ENCODE peak calls at places on chromosomes 16 and 17, in six cellular contexts. O is SK-N-SH, G is GM12891, I is GM12892, H is K562, W is H1. L is an unnamed sample.

GRCh38 chr17:45155483-45155882 is 6.2 kb upstream of the HEXIM2 start:
- DNase-seq in O (no peak), G (no peak), I (no peak), H (no peak), W (no peak), L (no peak)

GRCh38 chr17:45430738-45431530 is 1.7 kb downstream of the ARHGAP27 start:
- DNase-seq in O (no peak), G (peak), I (peak), H (no peak), W (no peak), L (no peak)

GRCh38 chr17:15091825-15092224 is 173.3 kb downstream of the PMP22 start:
- DNase-seq in O (no peak), G (no peak), I (no peak), H (no peak), W (no peak), L (no peak)

GRCh38 chr17:8333281-8333680 is 6.4 kb upstream of the ODF4 start:
- DNase-seq in O (peak), G (no peak), I (no peak), H (no peak), W (no peak), L (no peak)

GRCh38 chr17:31509095-31509804 is 117.8 kb downstream of the RAB11FIP4 start:
- DNase-seq in O (no peak), G (no peak), I (no peak), H (no peak), W (no peak), L (no peak)

GRCh38 chr16:87789437-87790277 is 23.9 kb upstream of the KLHDC4 start:
- DNase-seq in O (no peak), G (no peak), I (no peak), H (no peak), W (no peak), L (peak)

GRCh38 chr17:15777297-15777696 is 45.2 kb downstream of the TBC1D26 start:
- DNase-seq in O (no peak), G (no peak), I (no peak), H (no peak), W (no peak), L (no peak)

GRCh38 chr16:57060323-57061083 is 31.9 kb upstream of the CPNE2 start:
- DNase-seq in O (peak), G (no peak), I (no peak), H (no peak), W (no peak), L (no peak)

GRCh38 chr17:8253801-8254200 is 4.7 kb downstream of the PFAS start:
- DNase-seq in O (no peak), G (no peak), I (no peak), H (no peak), W (no peak), L (no peak)

GRCh38 chr16:75203667-75204409 is 3.1 kb downstream of the CTRB2 start:
- DNase-seq in O (no peak), G (no peak), I (no peak), H (no peak), W (no peak), L (no peak)

GRCh38 chr17:1055751-1056645 is 59.1 kb downstream of the TIMM22 start:
- DNase-seq in O (peak), G (peak), I (peak), H (peak), W (no peak), L (peak)

GRCh38 chr17:47945080-47945479 is 3.7 kb downstream of the PNPO start:
- DNase-seq in O (no peak), G (no peak), I (no peak), H (no peak), W (no peak), L (no peak)

GRCh38 chr17:8119575-8120519 is 1.5 kb upstream of the ALOXE3 start:
- DNase-seq in O (peak), G (no peak), I (no peak), H (no peak), W (peak), L (peak)

GRCh38 chr16:10868562-10869469 is 8.2 kb upstream of the CIITA start:
- DNase-seq in O (no peak), G (no peak), I (no peak), H (no peak), W (no peak), L (no peak)

GRCh38 chr17:50948711-50949110 is 82.6 kb upstream of the TOB1 start:
- DNase-seq in O (no peak), G (no peak), I (no peak), H (no peak), W (no peak), L (no peak)

GRCh38 chr16:72129976-72130656 is 36.5 kb downstream of the DHX38 start:
- DNase-seq in O (no peak), G (no peak), I (no peak), H (no peak), W (no peak), L (no peak)

GRCh38 chr17:725084-725483 is 7.3 kb upstream of the TLCD3A start:
- DNase-seq in O (no peak), G (no peak), I (no peak), H (no peak), W (no peak), L (no peak)

GRCh38 chr16:67426950-67427349 is 4.0 kb upstream of the HSD11B2 start:
- DNase-seq in O (no peak), G (no peak), I (no peak), H (no peak), W (no peak), L (no peak)

GRCh38 chr17:34837796-34838195 is 123.5 kb downstream of the CCT6B start:
- DNase-seq in O (no peak), G (no peak), I (no peak), H (no peak), W (no peak), L (no peak)

GRCh38 chr16:88526906-88527185 is 43.4 kb upstream of the ZC3H18 start:
- DNase-seq in O (no peak), G (no peak), I (no peak), H (no peak), W (no peak), L (no peak)

GRCh38 chr16:87634411-87634810 is 32.1 kb downstream of the JPH3 start:
- DNase-seq in O (peak), G (no peak), I (no peak), H (no peak), W (no peak), L (no peak)

GRCh38 chr17:33888455-33888854 is 366.6 kb upstream of the CCL2 start:
- DNase-seq in O (no peak), G (no peak), I (no peak), H (peak), W (no peak), L (no peak)

GRCh38 chr17:57988301-57989010 is 402 bp upstream of the VEZF1 start:
- DNase-seq in O (peak), G (peak), I (peak), H (peak), W (no peak), L (no peak)

GRCh38 chr17:39595928-39596327 is 11.8 kb downstream of the NEUROD2 start:
- DNase-seq in O (no peak), G (no peak), I (no peak), H (no peak), W (no peak), L (no peak)

GRCh38 chr17:39595294-39595693 is 12.4 kb downstream of the NEUROD2 start:
- DNase-seq in O (no peak), G (no peak), I (no peak), H (no peak), W (no peak), L (no peak)

GRCh38 chr17:39593371-39593770 is 14.3 kb downstream of the NEUROD2 start:
- DNase-seq in O (no peak), G (no peak), I (no peak), H (no peak), W (no peak), L (no peak)

GRCh38 chr17:39596543-39597267 is 11.0 kb downstream of the NEUROD2 start:
- DNase-seq in O (peak), G (no peak), I (no peak), H (no peak), W (no peak), L (no peak)

GRCh38 chr17:39591958-39592954 is 15.5 kb downstream of the NEUROD2 start:
- DNase-seq in O (peak), G (no peak), I (no peak), H (peak), W (no peak), L (peak)
- TF ChIP-seq TAF1 in O (no peak), G (no peak), I (no peak), H (no peak), W (no peak), L (no peak)

GRCh38 chr16:31199430-31200041 is 3.0 kb downstream of the PYCARD start:
- DNase-seq in O (no peak), G (no peak), I (no peak), H (no peak), W (no peak), L (no peak)

GRCh38 chr16:31198207-31198882 is 4.2 kb downstream of the PYCARD start:
- DNase-seq in O (no peak), G (no peak), I (no peak), H (no peak), W (no peak), L (no peak)

GRCh38 chr16:31202402-31203385 is at the start of gene PYCARD:
- DNase-seq in O (peak), G (no peak), I (no peak), H (peak), W (no peak), L (no peak)

GRCh38 chr16:31201511-31202401 is 804 bp downstream of the PYCARD start:
- DNase-seq in O (peak), G (peak), I (peak), H (peak), W (no peak), L (no peak)

DNA sequence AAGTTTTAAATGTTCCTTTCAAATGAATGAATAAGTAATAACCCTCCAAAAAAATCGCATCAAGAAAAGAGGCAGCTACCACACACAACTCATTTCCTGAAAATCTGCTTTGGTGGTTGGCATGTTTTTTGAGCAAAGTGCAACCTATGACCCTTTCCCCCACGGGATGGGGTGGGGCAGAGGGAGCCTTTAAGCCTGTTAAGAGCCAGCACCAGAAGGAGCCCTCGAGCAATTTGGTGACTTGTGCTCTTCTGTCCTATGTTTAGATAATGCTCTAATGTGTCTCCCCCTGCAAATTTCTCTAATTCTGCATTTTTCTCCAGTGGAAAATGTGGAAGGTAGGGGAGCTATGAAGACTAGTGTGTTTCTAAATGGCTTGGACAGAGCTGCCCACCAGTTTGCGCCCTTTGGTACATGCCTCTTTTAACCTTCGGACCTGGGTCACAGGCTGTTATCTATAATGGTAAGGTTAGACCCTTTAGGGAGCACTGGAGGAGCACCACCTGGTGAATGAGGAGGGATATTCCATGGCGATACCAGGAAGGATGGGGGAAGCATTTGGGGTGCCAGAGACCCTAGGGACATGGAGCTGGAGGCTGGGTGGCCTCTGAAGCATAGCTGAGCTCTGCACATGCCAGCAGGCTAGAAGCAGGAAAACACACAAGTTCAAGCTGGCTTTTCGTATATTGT is 1.6 kb downstream of the PYCARD start:
- DNase-seq in O (no peak), G (no peak), I (no peak), H (no peak), W (no peak), L (no peak)
- TF ChIP-seq TAF1 in O (no peak), G (no peak), I (no peak), H (no peak), W (no peak), L (no peak)

GRCh38 chr16:86632206-86632605 is 53.9 kb downstream of the FOXL1 start:
- DNase-seq in O (no peak), G (no peak), I (no peak), H (no peak), W (no peak), L (no peak)
- TF ChIP-seq TAF1 in O (no peak), G (no peak), I (no peak), H (no peak), W (no peak), L (no peak)

GRCh38 chr17:18974407-18975149 is 22.6 kb downstream of the SLC5A10 start:
- DNase-seq in O (no peak), G (no peak), I (no peak), H (no peak), W (no peak), L (no peak)

GRCh38 chr17:18977646-18978045 is 25.7 kb downstream of the SLC5A10 start:
- DNase-seq in O (no peak), G (no peak), I (no peak), H (no peak), W (no peak), L (no peak)

GRCh38 chr17:18975597-18975996 is 23.6 kb downstream of the SLC5A10 start:
- DNase-seq in O (no peak), G (no peak), I (no peak), H (no peak), W (no peak), L (no peak)

GRCh38 chr17:18977021-18977420 is 25.1 kb downstream of the SLC5A10 start:
- DNase-seq in O (no peak), G (no peak), I (no peak), H (no peak), W (no peak), L (no peak)

GRCh38 chr17:18976201-18976600 is 24.2 kb downstream of the SLC5A10 start:
- DNase-seq in O (no peak), G (no peak), I (no peak), H (no peak), W (no peak), L (no peak)
- TF ChIP-seq TAF1 in O (no peak), G (no peak), I (no peak), H (no peak), W (no peak), L (no peak)

DNA sequence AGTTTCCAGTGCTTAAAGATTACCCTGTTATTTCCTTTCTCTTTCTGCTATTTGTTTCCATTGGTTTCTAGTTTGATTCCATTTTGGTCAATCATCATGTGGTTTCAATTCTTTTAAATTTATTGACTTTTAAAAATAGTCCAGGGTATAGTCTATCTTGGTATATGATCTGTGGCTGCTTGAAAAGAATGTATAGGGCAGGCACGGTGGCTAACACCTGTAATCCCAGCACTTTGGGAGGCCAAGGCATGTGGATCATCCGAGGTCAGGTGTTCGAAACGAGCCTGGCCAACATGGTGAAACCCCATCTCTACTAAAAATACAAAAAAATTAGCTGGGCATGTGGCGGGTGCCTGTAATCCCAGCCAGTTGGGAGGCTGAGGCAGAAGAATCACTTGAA is 34.5 kb upstream of the NACA2 start:
- DNase-seq in O (no peak), G (no peak), I (no peak), H (no peak), W (no peak), L (no peak)
- TF ChIP-seq TAF1 in O (no peak), G (no peak), I (no peak), H (no peak), W (no peak), L (no peak)

GRCh38 chr17:7063518-7064094 is 16.4 kb downstream of the CLEC10A start:
- DNase-seq in O (no peak), G (no peak), I (no peak), H (no peak), W (no peak), L (no peak)

GRCh38 chr17:7060165-7060890 is 16.4 kb upstream of the SLC16A11 start:
- DNase-seq in O (no peak), G (no peak), I (no peak), H (peak), W (no peak), L (peak)

GRCh38 chr17:7064248-7064647 is 15.8 kb downstream of the CLEC10A start:
- DNase-seq in O (peak), G (no peak), I (no peak), H (no peak), W (no peak), L (no peak)

GRCh38 chr17:7056386-7056785 is 12.5 kb upstream of the SLC16A11 start:
- DNase-seq in O (no peak), G (no peak), I (no peak), H (no peak), W (no peak), L (no peak)

DNA sequence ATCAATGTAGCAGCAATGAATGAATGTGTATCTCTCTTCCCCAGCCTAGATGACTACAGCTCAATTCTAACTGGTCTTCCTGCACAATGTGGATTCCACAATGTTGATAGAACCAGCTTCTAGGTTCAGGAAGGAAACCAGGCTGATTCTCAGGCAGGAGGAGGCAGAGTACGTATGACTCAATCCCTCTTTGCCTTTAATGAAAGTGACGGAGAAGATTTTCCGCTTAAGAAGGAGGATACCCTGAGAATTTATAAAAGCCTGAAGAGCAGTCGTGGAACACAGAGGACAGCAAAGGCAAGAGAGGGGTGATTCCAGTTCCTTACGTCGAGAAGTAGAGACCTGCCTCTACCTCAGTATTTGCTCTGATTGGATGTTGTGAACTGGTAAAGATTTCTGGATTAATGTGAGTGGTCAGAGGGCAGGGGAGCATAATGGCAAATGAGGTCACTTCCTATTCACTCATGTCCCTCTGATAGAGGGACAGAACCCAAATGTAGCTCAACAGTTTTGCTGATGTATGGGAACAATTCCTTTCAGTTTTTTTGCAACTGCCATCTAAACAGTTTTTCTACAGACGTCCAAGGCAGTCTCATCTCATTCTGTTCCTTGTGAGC is 15.0 kb upstream of the SLC16A11 start:
- DNase-seq in O (no peak), G (no peak), I (no peak), H (no peak), W (no peak), L (no peak)
- TF ChIP-seq TAF1 in O (no peak), G (no peak), I (no peak), H (no peak), W (no peak), L (no peak)

GRCh38 chr17:78528541-78528940 is 48.7 kb downstream of the DNAH17 start:
- DNase-seq in O (no peak), G (no peak), I (no peak), H (peak), W (no peak), L (no peak)
- TF ChIP-seq TAF1 in O (no peak), G (no peak), I (no peak), H (no peak), W (no peak), L (no peak)